ENCODE peak calls at places on chromosomes 4 and X, in eight cellular contexts. O is transverse colon, B is lower leg skin, H is A549, W is HCT116, U is K562, I is stomach, N is heart left ventricle. V is an unnamed sample.

GRCh38 chr4:53640576-53641459 is 49.5 kb upstream of the LNX1 start:
- DNase-seq in O (no peak), B (no peak), H (no peak), W (no peak), U (no peak), I (peak), N (no peak), V (no peak)

GRCh38 chr4:168076989-168077725 is 15.2 kb upstream of the ANXA10 start:
- DNase-seq in O (peak), B (no peak), H (peak), W (peak), U (peak), I (peak), N (no peak), V (peak)

GRCh38 chr4:41542526-41543270 is 4.7 kb downstream of the LIMCH1 start:
- DNase-seq in O (no peak), B (no peak), H (no peak), W (no peak), U (no peak), I (no peak), N (no peak), V (no peak)

GRCh38 chrX:50871922-50872453 is 38.5 kb upstream of the BMP15 start:
- DNase-seq in O (no peak), B (no peak), H (no peak), W (no peak), U (no peak), I (no peak), N (no peak), V (no peak)

GRCh38 chr4:98222306-98222705 is 38.9 kb upstream of the RAP1GDS1 start:
- DNase-seq in O (no peak), B (no peak), H (no peak), W (no peak), U (no peak), I (no peak), N (no peak), V (no peak)

GRCh38 chr4:156255608-156256007 is 301.9 kb upstream of the CTSO start:
- DNase-seq in O (no peak), B (no peak), H (no peak), W (no peak), U (no peak), I (no peak), N (no peak), V (no peak)

GRCh38 chr4:74534936-74535335 is 90.0 kb downstream of the AREG start:
- DNase-seq in O (no peak), B (no peak), H (no peak), W (no peak), U (no peak), I (no peak), N (no peak), V (no peak)

GRCh38 chrX:102832661-102833060 is 104.4 kb upstream of the RAB40AL start:
- DNase-seq in O (no peak), B (no peak), H (peak), W (no peak), U (peak), I (no peak), N (no peak), V (no peak)

GRCh38 chr4:176149680-176150079 is 45.7 kb downstream of the SPATA4 start:
- DNase-seq in O (no peak), B (no peak), H (no peak), W (no peak), U (no peak), I (no peak), N (no peak), V (no peak)

GRCh38 chrX:21838937-21839333 is 482 bp upstream of the MBTPS2 start:
- DNase-seq in O (no peak), B (no peak), H (no peak), W (no peak), U (no peak), I (no peak), N (no peak), V (no peak)

GRCh38 chrX:97666890-97667289 is 783.2 kb downstream of the RPA4 start:
- DNase-seq in O (no peak), B (no peak), H (no peak), W (no peak), U (no peak), I (no peak), N (no peak), V (no peak)

GRCh38 chrX:39772057-39772832 is 325.5 kb downstream of the BCOR start:
- DNase-seq in O (no peak), B (no peak), H (no peak), W (no peak), U (peak), I (peak), N (peak), V (peak)

GRCh38 chr4:24158031-24158430 is 268.2 kb upstream of the PPARGC1A start:
- DNase-seq in O (no peak), B (no peak), H (no peak), W (no peak), U (no peak), I (no peak), N (no peak), V (no peak)

GRCh38 chr4:188839704-188840103 is 700.5 kb downstream of the TRIML1 start:
- DNase-seq in O (no peak), B (no peak), H (no peak), W (no peak), U (no peak), I (no peak), N (no peak), V (no peak)

DNA sequence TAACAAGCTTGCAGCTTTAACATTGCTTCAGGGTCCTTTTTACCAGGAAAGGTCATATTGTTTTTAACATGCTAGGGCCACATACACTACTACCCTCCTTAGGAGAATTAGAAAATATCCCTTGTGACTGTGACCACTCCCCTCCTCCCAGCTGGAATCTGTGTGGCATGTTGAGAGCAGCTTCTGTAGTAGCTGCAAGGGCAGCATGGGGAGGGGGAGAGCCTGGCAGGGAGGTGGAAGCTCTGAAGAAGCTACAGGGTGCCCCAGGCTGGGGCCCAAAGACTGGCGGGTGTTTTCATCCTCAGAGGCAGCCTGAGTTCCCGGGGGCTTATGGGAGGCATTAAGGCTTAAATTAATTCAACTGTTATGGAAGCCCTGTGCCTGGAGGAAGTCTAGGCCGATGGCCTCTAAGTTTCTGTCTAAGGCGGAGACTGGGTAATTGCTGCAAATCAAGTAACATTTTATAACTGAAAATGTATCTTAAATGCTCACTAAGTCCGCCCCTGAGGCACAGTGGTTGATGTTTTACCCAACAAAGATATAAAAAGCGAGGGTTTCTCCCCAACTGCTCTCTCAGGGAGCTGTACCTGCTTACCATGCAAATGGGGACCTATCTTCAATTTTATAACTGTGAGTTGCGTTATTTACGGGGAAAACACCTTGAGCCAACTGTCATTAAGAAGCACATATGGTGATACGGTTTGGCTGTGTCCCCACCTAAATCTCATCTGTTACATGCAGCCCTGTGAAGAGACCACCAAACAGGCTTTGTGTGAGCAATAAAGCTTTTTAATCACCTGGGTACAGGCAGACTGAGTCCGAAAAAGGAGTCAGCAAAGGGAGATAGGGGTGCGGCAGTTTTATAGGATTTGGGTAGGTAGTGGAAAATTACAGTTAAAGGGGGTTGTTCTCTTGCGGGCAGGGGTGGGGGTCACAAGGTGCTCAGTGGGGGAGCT is 37.4 kb upstream of the STS start:
- DNase-seq in O (no peak), B (no peak), H (no peak), W (no peak), U (no peak), I (no peak), N (no peak), V (no peak)
- TF ChIP-seq POLR2A in O (no peak), B (no peak), H (no peak), W (no peak), U (no peak), I (no peak), N (no peak), V (no peak)

DNA sequence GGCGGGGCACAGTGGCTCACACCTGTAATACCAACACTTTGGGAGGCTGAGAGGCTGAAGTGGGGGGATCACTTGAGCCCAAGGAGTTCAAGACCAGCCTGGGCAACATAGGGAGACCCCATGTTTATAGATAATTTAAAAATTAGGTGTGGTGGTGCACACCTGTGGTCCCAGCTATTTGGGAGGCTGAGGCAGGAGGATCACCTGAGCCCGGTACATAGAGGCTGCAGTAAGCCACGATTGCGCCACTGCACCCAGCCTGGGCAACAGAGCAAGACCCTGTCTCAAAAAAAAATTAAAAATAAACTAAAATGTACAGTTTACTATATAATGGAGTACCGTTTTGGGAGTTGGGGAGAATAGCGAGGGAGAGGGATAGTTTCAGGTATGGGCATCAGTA is 4.2 kb downstream of the STAG2 start:
- DNase-seq in O (no peak), B (no peak), H (no peak), W (no peak), U (no peak), I (no peak), N (no peak), V (no peak)
- H3K4me3 ChIP-seq in O (no peak), B (no peak), H (no peak), W (no peak), U (no peak), I (no peak), N (no peak), V (no peak)

GRCh38 chrX:16125520-16126149 is 2.3 kb downstream of the GRPR start:
- DNase-seq in O (no peak), B (no peak), H (no peak), W (no peak), U (no peak), I (no peak), N (no peak), V (no peak)
- TF ChIP-seq POLR2A in O (no peak), B (no peak), H (no peak), W (no peak), U (no peak), I (no peak), N (no peak), V (no peak)

GRCh38 chr4:112302320-112303274 is 5.4 kb downstream of the ALPK1 start:
- DNase-seq in O (no peak), B (no peak), H (no peak), W (no peak), U (no peak), I (no peak), N (no peak), V (no peak)

GRCh38 chr4:112296949-112297483 is at the start of gene ALPK1:
- DNase-seq in O (no peak), B (no peak), H (peak), W (peak), U (peak), I (no peak), N (no peak), V (no peak)

DNA sequence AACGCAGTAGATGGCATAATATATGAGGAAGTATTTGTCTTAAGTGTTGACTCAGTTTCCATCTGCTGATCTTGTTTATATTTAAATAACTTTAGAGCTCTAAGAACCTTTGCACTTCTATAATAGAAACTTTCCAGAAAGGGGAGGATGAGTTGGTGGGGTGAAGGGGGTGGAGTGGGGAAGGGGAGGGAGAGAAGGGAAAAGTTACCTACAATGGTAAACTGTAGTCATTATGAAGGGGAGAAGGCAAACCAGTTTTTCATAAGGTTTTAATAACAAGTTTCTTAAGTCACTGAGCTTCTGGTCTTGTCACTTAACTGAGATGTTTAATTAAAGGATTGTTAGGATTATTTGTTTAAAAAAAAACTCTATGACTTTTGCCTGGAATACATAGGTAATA is 326 bp downstream of the ALPK1 start:
- DNase-seq in O (no peak), B (no peak), H (no peak), W (no peak), U (no peak), I (no peak), N (no peak), V (no peak)
- H3K4me3 ChIP-seq in O (peak), B (peak), H (peak), W (peak), U (peak), I (peak), N (peak), V (peak)

GRCh38 chrX:44906542-44906941 is 33.6 kb downstream of the KDM6A start:
- DNase-seq in O (no peak), B (no peak), H (no peak), W (no peak), U (no peak), I (no peak), N (no peak), V (no peak)

GRCh38 chrX:44904542-44905115 is 31.6 kb downstream of the KDM6A start:
- DNase-seq in O (no peak), B (no peak), H (no peak), W (no peak), U (no peak), I (no peak), N (no peak), V (no peak)

GRCh38 chrX:44906041-44906440 is 33.1 kb downstream of the KDM6A start:
- DNase-seq in O (no peak), B (no peak), H (no peak), W (no peak), U (no peak), I (no peak), N (no peak), V (no peak)

GRCh38 chrX:44903107-44903506 is 30.1 kb downstream of the KDM6A start:
- DNase-seq in O (no peak), B (no peak), H (peak), W (peak), U (peak), I (no peak), N (no peak), V (no peak)

GRCh38 chrX:44903842-44904530 is 31.0 kb downstream of the KDM6A start:
- DNase-seq in O (no peak), B (no peak), H (no peak), W (no peak), U (no peak), I (no peak), N (no peak), V (no peak)
- TF ChIP-seq POLR2A in O (no peak), B (no peak), H (no peak), W (no peak), U (no peak), I (no peak), N (no peak), V (no peak)

GRCh38 chr4:30722916-30723270 is 2.7 kb downstream of the PCDH7 start:
- DNase-seq in O (no peak), B (no peak), H (no peak), W (no peak), U (no peak), I (no peak), N (no peak), V (no peak)
- H3K4me3 ChIP-seq in O (peak), B (no peak), H (no peak), W (no peak), U (no peak), I (peak), N (peak), V (peak)

GRCh38 chrX:136495043-136495442 is 2.3 kb upstream of the HTATSF1 start:
- DNase-seq in O (no peak), B (no peak), H (no peak), W (no peak), U (no peak), I (no peak), N (no peak), V (no peak)
- TF ChIP-seq POLR2A in O (no peak), B (no peak), H (no peak), W (no peak), U (no peak), I (no peak), N (no peak), V (no peak)

GRCh38 chrX:1763294-1763693 is 148.4 kb downstream of the ASMT start:
- DNase-seq in O (no peak), B (no peak), H (no peak), W (no peak), U (no peak), I (no peak), N (no peak), V (no peak)
- H3K4me3 ChIP-seq in O (no peak), B (no peak), H (no peak), W (no peak), U (no peak), I (no peak), N (no peak), V (no peak)